ENCODE peak calls at places on chromosome 12, in five cellular contexts. D, T, X, Q and U are unnamed samples.

GRCh38 chr12:108589028-108589839 is 8.7 kb downstream of the TMEM119 start:
- DNase-seq in T (no peak), D (no peak), Q (no peak), X (no peak), U (no peak)

GRCh38 chr12:5442251-5443006 is 10.5 kb downstream of the NTF3 start:
- DNase-seq in Q (no peak), T (peak; percentile 67), D (no peak), X (no peak), U (peak; percentile 38)

GRCh38 chr12:89138048-89138852 is 214.1 kb downstream of the DUSP6 start:
- DNase-seq in T (peak; percentile 32), Q (no peak), D (no peak), X (no peak), U (no peak)

GRCh38 chr12:112862570-112863137 is 44.1 kb upstream of the OAS1 start:
- DNase-seq in X (no peak), T (no peak), Q (no peak), D (no peak), U (no peak)

GRCh38 chr12:13851828-13852227 is 129.6 kb downstream of the GRIN2B start:
- DNase-seq in Q (no peak), D (peak; percentile 48), T (peak; percentile 36), X (no peak), U (peak; percentile 58)

GRCh38 chr12:23893611-23894010 is 55.9 kb downstream of the SOX5 start:
- DNase-seq in X (no peak), Q (no peak), D (no peak), T (no peak), U (no peak)

GRCh38 chr12:132346496-132347470 is 17.4 kb upstream of the GALNT9 start:
- DNase-seq in T (no peak), D (no peak), X (no peak), Q (no peak), U (no peak)

GRCh38 chr12:116916122-116916521 is 5.4 kb downstream of the FBXW8 start:
- DNase-seq in Q (no peak), D (no peak), T (no peak), X (no peak), U (no peak)

GRCh38 chr12:43762596-43762995 is 3.8 kb downstream of the IRAK4 start:
- DNase-seq in X (no peak), D (no peak), T (no peak), Q (no peak), U (no peak)

GRCh38 chr12:96720363-96720705 is 186.7 kb upstream of the NEDD1 start:
- DNase-seq in Q (no peak), X (no peak), D (no peak), T (peak; percentile 32), U (no peak)

GRCh38 chr12:102522768-102523167 is 42.4 kb upstream of the IGF1 start:
- DNase-seq in T (no peak), D (no peak), Q (no peak), X (no peak), U (no peak)

GRCh38 chr12:92702754-92703679 is at the start of gene PLEKHG7:
- DNase-seq in Q (no peak), T (no peak), D (no peak), X (no peak), U (no peak)

GRCh38 chr12:126247936-126248335 is 1182.7 kb downstream of the AACS start:
- DNase-seq in D (no peak), X (no peak), T (no peak), Q (no peak), U (no peak)

GRCh38 chr12:27179399-27180214 is 64.5 kb upstream of the STK38L start:
- DNase-seq in T (no peak), Q (no peak), X (no peak), D (no peak), U (no peak)

GRCh38 chr12:6374028-6374780 is 1.2 kb downstream of the SCNN1A start:
- DNase-seq in T (no peak), Q (no peak), D (no peak), X (no peak), U (no peak)

GRCh38 chr12:94112116-94112515 is 36.3 kb upstream of the PLXNC1 start:
- DNase-seq in Q (no peak), X (no peak), T (no peak), D (no peak), U (no peak)

GRCh38 chr12:29707846-29708245 is 75.9 kb downstream of the TMTC1 start:
- DNase-seq in Q (no peak), T (no peak), X (no peak), D (no peak), U (no peak)

GRCh38 chr12:754871-755562 is 2.6 kb downstream of the WNK1 start:
- DNase-seq in X (no peak), T (peak; percentile 29), D (no peak), Q (no peak), U (peak; percentile 53)

GRCh38 chr12:124695861-124696260 is 128.4 kb upstream of the NCOR2 start:
- DNase-seq in T (no peak), Q (no peak), X (no peak), D (no peak), U (peak; percentile 79)

GRCh38 chr12:22672951-22673350 is 48.0 kb downstream of the ETNK1 start:
- DNase-seq in D (no peak), T (no peak), Q (no peak), X (no peak), U (no peak)

GRCh38 chr12:58202933-58203713 is 261.8 kb downstream of the ATP23 start:
- DNase-seq in D (no peak), X (no peak), Q (no peak), T (no peak), U (no peak)

GRCh38 chr12:129540249-129540648 is 363.6 kb downstream of the TMEM132D start:
- DNase-seq in X (no peak), Q (no peak), D (no peak), T (peak; percentile 30), U (no peak)

GRCh38 chr12:6691473-6691872 is 2.3 kb upstream of the ZNF384 start:
- DNase-seq in Q (no peak), D (no peak), X (no peak), T (no peak), U (no peak)

GRCh38 chr12:47277972-47278448 is 198.3 kb upstream of the AMIGO2 start:
- DNase-seq in X (no peak), T (no peak), Q (no peak), D (no peak), U (no peak)

GRCh38 chr12:25744334-25744733 is 191.3 kb upstream of the LMNTD1 start:
- DNase-seq in T (no peak), X (no peak), D (no peak), Q (no peak), U (no peak)

GRCh38 chr12:86551146-86551571 is 295.0 kb upstream of the MGAT4C start:
- DNase-seq in Q (no peak), T (no peak), X (no peak), D (no peak), U (no peak)

GRCh38 chr12:124568431-124569374 is 1.3 kb upstream of the NCOR2 start:
- DNase-seq in T (no peak), Q (no peak), D (no peak), X (peak; percentile 70), U (peak; percentile 83)

GRCh38 chr12:4899361-4899760 is 10.3 kb upstream of the KCNA1 start:
- DNase-seq in D (no peak), X (no peak), T (peak; percentile 39), Q (no peak), U (no peak)

GRCh38 chr12:57008113-57008687 is 1.9 kb upstream of the ZBTB39 start:
- DNase-seq in T (peak; percentile 33), Q (no peak), D (no peak), X (no peak), U (peak; percentile 86)

GRCh38 chr12:1934831-1935230 is 16.4 kb upstream of the CACNA2D4 start:
- DNase-seq in X (no peak), T (no peak), Q (no peak), D (no peak), U (no peak)

GRCh38 chr12:6788972-6789905 is at the start of gene CD4:
- DNase-seq in D (no peak), T (no peak), X (no peak), Q (no peak), U (no peak)